ENCODE peak calls at places on chromosomes 13 and 19, in four cellular contexts. P is tibial nerve, M is AG04450, B is lower lobe of right lung. L is an unnamed sample.

GRCh38 chr19:41298327-41298964 is 11.5 kb upstream of the CCDC97 start:
- DNase-seq in B (peak; percentile 91), P (peak; percentile 47), M (peak; percentile 48), L (no peak)

GRCh38 chr19:33715462-33715861 is 81.2 kb upstream of the KCTD15 start:
- DNase-seq in P (no peak), B (no peak), M (no peak), L (no peak)

GRCh38 chr19:13120817-13121216 is 2.8 kb downstream of the NACC1 start:
- DNase-seq in M (no peak), P (no peak), B (no peak), L (no peak)

GRCh38 chr19:748274-748598 is 2.7 kb upstream of the MISP start:
- DNase-seq in P (no peak), B (no peak), M (no peak), L (no peak)

GRCh38 chr13:112103971-112104872 is 37.3 kb downstream of the SOX1 start:
- DNase-seq in B (no peak), P (no peak), M (no peak), L (no peak)

GRCh38 chr13:44903596-44903995 is 85.7 kb downstream of the NUFIP1 start:
- DNase-seq in M (peak; percentile 64), B (peak; percentile 57), P (peak; percentile 87), L (no peak)

GRCh38 chr19:14804755-14805154 is 26.4 kb upstream of the ADGRE2 start:
- DNase-seq in M (no peak), B (no peak), P (no peak), L (no peak)

GRCh38 chr13:75173457-75174356 is 308.3 kb downstream of the TBC1D4 start:
- DNase-seq in P (no peak), M (no peak), B (no peak), L (no peak)

GRCh38 chr13:92354583-92354982 is 872.0 kb upstream of the GPC6 start:
- DNase-seq in B (no peak), P (no peak), M (no peak), L (no peak)

GRCh38 chr13:71285700-71286099 is 581.3 kb downstream of the DACH1 start:
- DNase-seq in B (no peak), M (no peak), P (no peak), L (no peak)

GRCh38 chr13:32804673-32805260 is 211.5 kb upstream of the KL start:
- DNase-seq in M (no peak), B (no peak), P (no peak), L (no peak)

GRCh38 chr19:4606921-4607678 is 32.2 kb upstream of the TNFAIP8L1 start:
- DNase-seq in M (no peak), P (no peak), B (no peak), L (no peak)

GRCh38 chr13:22061371-22061805 is 390.5 kb downstream of the FGF9 start:
- DNase-seq in B (no peak), P (no peak), M (no peak), L (no peak)

GRCh38 chr19:10044390-10044789 is 31.1 kb downstream of the RDH8 start:
- DNase-seq in M (no peak), P (no peak), B (no peak), L (no peak)

GRCh38 chr19:16288544-16288943 is 36.1 kb upstream of the KLF2 start:
- DNase-seq in M (no peak), P (no peak), B (no peak), L (no peak)

GRCh38 chr13:112397108-112397507 is 21.0 kb downstream of the SPACA7 start:
- DNase-seq in M (no peak), P (no peak), B (no peak), L (no peak)

GRCh38 chr19:45020071-45020470 is 18.8 kb upstream of the CLASRP start:
- DNase-seq in B (no peak), M (no peak), P (no peak), L (no peak)

GRCh38 chr19:46718157-46718933 is 1.4 kb upstream of the PRKD2 start:
- DNase-seq in M (no peak), B (no peak), P (no peak), L (no peak)

GRCh38 chr13:52070929-52071523 is 46.5 kb downstream of the UTP14C start:
- DNase-seq in P (no peak), B (no peak), M (no peak), L (peak; percentile 57)

GRCh38 chr13:68046900-68047299 is 816.8 kb upstream of the PCDH9 start:
- DNase-seq in P (no peak), B (no peak), M (no peak), L (no peak)

GRCh38 chr13:40515702-40516101 is 150.7 kb downstream of the FOXO1 start:
- DNase-seq in B (no peak), M (no peak), P (no peak), L (no peak)

GRCh38 chr13:101626925-101627555 is 174.6 kb downstream of the ITGBL1 start:
- DNase-seq in P (no peak), B (no peak), M (no peak), L (no peak)

GRCh38 chr13:85698236-85698635 is 101.0 kb downstream of the SLITRK6 start:
- DNase-seq in M (no peak), B (no peak), P (no peak), L (no peak)

GRCh38 chr13:61670384-61671161 is 254.9 kb upstream of the PCDH20 start:
- DNase-seq in B (no peak), M (no peak), P (no peak), L (no peak)

GRCh38 chr19:14112809-14113385 is 4.7 kb downstream of the PRKACA start:
- DNase-seq in M (no peak), P (peak; percentile 49), B (no peak), L (no peak)

GRCh38 chr13:48778551-48779088 is 124.9 kb downstream of the CYSLTR2 start:
- DNase-seq in M (no peak), B (no peak), P (no peak), L (no peak)

GRCh38 chr13:113630296-113630695 is 27.7 kb downstream of the ATP4B start:
- DNase-seq in B (peak; percentile 26), P (no peak), M (no peak), L (no peak)

GRCh38 chr19:58356236-58356970 is 3.1 kb upstream of the A1BG start:
- DNase-seq in P (no peak), B (peak; percentile 45), M (no peak), L (peak; percentile 17)

GRCh38 chr13:21825801-21826200 is 154.9 kb downstream of the FGF9 start:
- DNase-seq in B (no peak), P (no peak), M (no peak), L (no peak)

GRCh38 chr19:53158119-53158656 is 665 bp downstream of the ZNF347 start:
- DNase-seq in M (no peak), P (no peak), B (peak; percentile 56), L (peak; percentile 32)

GRCh38 chr13:40102854-40103253 is 447.4 kb downstream of the COG6 start:
- DNase-seq in B (no peak), M (peak; percentile 26), P (no peak), L (peak; percentile 90)

GRCh38 chr19:4581381-4582111 is 22.1 kb upstream of the SEMA6B start:
- DNase-seq in B (no peak), M (no peak), P (no peak), L (no peak)

GRCh38 chr19:17209126-17210036 is 5.8 kb upstream of the USE1 start:
- DNase-seq in B (no peak), M (no peak), P (no peak), L (no peak)

GRCh38 chr19:3357362-3357730 is 9.0 kb upstream of the NFIC start:
- DNase-seq in M (no peak), P (no peak), B (no peak), L (no peak)
- H3K27me3 ChIP-seq in M (peaks cover 2% of the 10 kb centered on the region), P (no peaks in the 10 kb centered on the region), B (no peaks in the 10 kb centered on the region), L (peaks cover 21% of the 10 kb centered on the region)

DNA sequence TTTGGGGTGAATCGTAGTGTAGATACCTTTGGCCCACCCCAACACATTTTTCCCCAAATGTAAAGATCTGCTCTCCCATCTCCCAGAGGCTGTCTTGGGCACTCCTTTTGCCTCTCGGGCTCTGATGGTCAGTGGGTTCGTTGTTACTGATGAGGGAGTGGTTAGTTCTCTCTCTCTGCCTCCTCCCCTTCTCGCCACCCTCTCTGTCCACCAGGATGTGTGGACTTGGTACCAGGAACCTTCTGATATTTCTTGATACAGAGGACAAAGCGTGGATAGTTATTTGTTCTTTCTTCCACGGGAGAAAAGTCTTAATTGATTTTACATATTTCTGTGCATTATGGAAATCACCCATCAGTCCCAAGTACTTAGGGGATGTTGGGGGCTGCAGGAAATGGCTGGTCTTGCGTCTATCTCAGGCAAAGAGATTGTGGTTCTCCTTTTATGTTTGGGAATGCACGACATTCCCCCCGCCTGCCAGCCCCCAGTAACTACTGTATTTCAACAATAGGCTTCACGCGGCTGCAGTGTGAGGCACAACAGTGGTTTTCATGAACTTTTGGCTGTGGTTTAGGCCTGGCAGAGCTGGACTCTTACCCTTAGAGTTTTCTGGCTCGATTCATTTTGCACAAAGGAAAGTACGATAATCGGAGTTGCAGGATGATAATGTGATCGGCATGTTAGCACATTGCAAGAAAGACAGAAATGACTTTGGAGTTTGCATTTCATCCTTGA is 79.0 kb upstream of the ZNF536 start:
- DNase-seq in P (no peak), B (no peak), M (no peak), L (no peak)
- H3K27ac ChIP-seq in P (peak overlapping the region; percentile 29), B (no peak overlapping the region), M (no peak overlapping the region), L (no peak overlapping the region)

DNA sequence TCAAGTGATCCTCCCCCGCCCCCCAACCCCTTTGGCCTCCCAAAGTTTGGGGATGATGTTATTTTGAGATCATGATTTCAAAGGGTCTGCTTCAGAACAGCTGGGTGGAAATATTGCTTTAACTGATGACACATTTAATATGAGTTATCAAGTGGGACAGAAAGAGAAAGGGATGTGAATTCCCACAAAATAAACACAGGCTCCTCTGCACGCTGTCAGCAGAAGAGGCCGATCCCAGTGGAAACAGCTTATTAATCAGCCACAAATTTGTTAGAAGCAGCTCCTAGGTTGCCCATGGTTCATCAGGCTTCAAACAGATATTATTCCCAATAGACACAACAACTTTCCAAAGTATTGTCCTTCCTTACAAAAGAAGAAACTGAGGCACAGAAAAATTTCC is 4.7 kb downstream of the DCLK1 start:
- DNase-seq in B (no peak), M (no peak), P (no peak), L (no peak)
- H3K27me3 ChIP-seq in B (peaks cover 11% of the 10 kb centered on the region), M (peaks cover 21% of the 10 kb centered on the region), P (peaks cover 8% of the 10 kb centered on the region), L (peaks cover 27% of the 10 kb centered on the region)

DNA sequence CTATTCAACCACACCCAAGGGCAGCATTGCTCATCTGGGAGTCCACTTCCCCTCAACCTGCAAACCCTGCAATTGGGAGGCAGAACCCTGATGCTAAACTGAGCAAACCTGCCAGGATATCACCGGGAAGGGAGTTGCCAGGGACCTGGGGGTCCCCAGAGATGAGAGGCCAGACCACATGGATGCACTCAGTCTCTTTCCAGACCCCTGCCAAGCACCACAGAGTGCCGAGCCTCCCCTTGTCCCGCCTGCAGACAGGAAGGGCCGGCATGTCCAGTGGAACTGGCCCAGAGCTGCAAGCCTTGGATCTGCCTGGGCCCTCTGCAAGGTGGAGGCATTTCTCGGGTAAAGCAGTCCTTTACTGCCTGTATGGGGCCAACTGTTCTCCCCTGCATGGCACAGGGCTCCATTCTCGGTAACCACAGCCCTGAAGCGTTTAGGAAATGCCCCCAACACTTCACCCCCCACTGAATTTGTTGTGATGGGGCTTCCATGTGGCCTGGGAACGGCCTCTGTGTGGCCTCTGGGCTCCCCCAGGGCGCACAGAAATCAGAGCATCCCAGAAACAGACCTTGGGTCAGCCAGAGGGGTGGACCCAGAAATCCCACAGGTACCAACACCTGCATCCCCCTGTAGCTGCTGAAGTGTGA is 153.9 kb upstream of the VSTM2B start:
- DNase-seq in M (no peak), B (peak; percentile 7), P (no peak), L (no peak)
- H3K27ac ChIP-seq in M (no peak overlapping the region), B (no peak overlapping the region), P (no peak overlapping the region), L (no peak overlapping the region)

DNA sequence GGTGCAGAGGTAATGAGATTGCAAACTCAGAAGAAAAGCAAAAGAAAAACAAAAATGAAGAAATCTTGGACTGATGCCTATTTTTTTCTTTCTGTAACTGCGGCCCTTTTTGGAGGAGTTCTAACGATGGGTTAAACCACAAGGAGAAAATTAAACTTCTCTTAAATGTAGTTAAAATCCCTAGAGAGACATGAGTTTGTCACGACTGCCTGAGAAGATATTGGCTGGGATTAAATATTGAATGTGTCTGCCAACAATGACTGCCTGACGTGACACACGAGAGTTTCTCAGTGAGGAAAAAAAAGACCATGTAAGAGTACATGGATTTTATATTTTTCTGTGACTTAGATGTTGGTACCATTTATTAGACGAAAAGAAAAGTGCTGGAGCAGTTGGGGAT is 1013.4 kb downstream of the PCDH9 start:
- DNase-seq in B (no peak), P (no peak), M (no peak), L (no peak)
- H3K27me3 ChIP-seq in B (no peaks in the 10 kb centered on the region), P (no peaks in the 10 kb centered on the region), M (no peaks in the 10 kb centered on the region), L (no peaks in the 10 kb centered on the region)

L was measured in foreskin keratinocyte.